ENCODE peak calls at places on chromosomes 12 and 14, in nine cellular contexts. J is fibroblast of the aortic adventitia, R is GM12878, W is OCI-LY7, L is H9, I is type B pancreatic cell, G is fibroblast of villous mesenchyme, D is mammary epithelial cell, Y is endodermal cell. K is an unnamed sample.

GRCh38 chr12:116483959-116484699 is 75.1 kb upstream of the MAP1LC3B2 start:
- DNase-seq in R (no peak), J (no peak), D (no peak), Y (no peak), L (no peak), G (peak; percentile 82), I (no peak), W (no peak), K (no peak)

GRCh38 chr12:28172434-28173030 is 17.7 kb upstream of the CCDC91 start:
- DNase-seq in Y (peak; percentile 63), D (peak; percentile 63), G (peak; percentile 53), R (no peak), I (no peak), W (peak; percentile 13), L (peak; percentile 34), J (peak; percentile 81), K (no peak)

GRCh38 chr12:123474493-123475255 is 16.7 kb downstream of the SNRNP35 start:
- DNase-seq in D (no peak), L (no peak), R (no peak), Y (no peak), G (no peak), W (peak; percentile 18), J (no peak), I (no peak), K (no peak)

GRCh38 chr14:49970474-49971147 is 77.7 kb downstream of the ARF6 start:
- DNase-seq in W (peak; percentile 48), D (no peak), R (no peak), Y (no peak), G (peak; percentile 84), J (peak; percentile 95), L (no peak), I (no peak), K (no peak)

GRCh38 chr12:48164456-48164855 is 7.1 kb upstream of the ASB8 start:
- DNase-seq in I (no peak), D (no peak), W (no peak), Y (no peak), L (no peak), G (no peak), R (no peak), J (no peak), K (no peak)

GRCh38 chr12:12705833-12706520 is 10.0 kb upstream of the GPR19 start:
- DNase-seq in J (no peak), D (no peak), I (no peak), G (no peak), R (no peak), Y (no peak), W (no peak), L (no peak), K (no peak)

GRCh38 chr12:43551971-43552559 is at the start of gene ADAMTS20:
- DNase-seq in Y (peak; percentile 98), L (peak; percentile 97), J (no peak), D (peak; percentile 18), I (peak; percentile 81), G (no peak), R (no peak), W (no peak), K (no peak)

GRCh38 chr14:93102141-93102540 is 13.6 kb downstream of the ITPK1 start:
- DNase-seq in J (no peak), Y (no peak), R (no peak), G (no peak), L (no peak), W (no peak), D (no peak), I (no peak), K (no peak)

GRCh38 chr14:83473846-83474245 is 1940.2 kb upstream of the SEL1L start:
- DNase-seq in J (peak; percentile 1), D (no peak), G (peak; percentile 27), Y (no peak), W (no peak), I (no peak), R (no peak), L (no peak), K (no peak)

GRCh38 chr14:24481622-24482324 is 26.3 kb downstream of the CMA1 start:
- DNase-seq in J (peak; percentile 11), I (no peak), D (peak; percentile 33), G (peak; percentile 7), L (peak; percentile 94), Y (peak; percentile 96), R (peak; percentile 17), W (peak; percentile 32), K (no peak)

GRCh38 chr14:34030864-34031263 is 80.0 kb upstream of the EGLN3 start:
- DNase-seq in D (peak; percentile 45), R (no peak), L (no peak), I (no peak), G (peak; percentile 84), Y (no peak), W (no peak), J (peak; percentile 90), K (no peak)

GRCh38 chr12:55966408-55967281 is at the start of gene CDK2:
- DNase-seq in D (peak; percentile 78), Y (peak; percentile 99), R (peak; percentile 40), L (peak; percentile 95), W (peak; percentile 93), I (peak; percentile 91), J (peak; percentile 65), G (peak; percentile 73), K (no peak)

GRCh38 chr12:128807161-128807724 is 16.5 kb downstream of the SLC15A4 start:
- DNase-seq in Y (no peak), R (no peak), D (no peak), I (no peak), W (no peak), L (no peak), J (no peak), G (no peak), K (no peak)

GRCh38 chr12:12604790-12605189 is 6.9 kb upstream of the CREBL2 start:
- DNase-seq in L (no peak), R (no peak), I (no peak), G (no peak), Y (no peak), D (no peak), J (no peak), W (no peak), K (no peak)

GRCh38 chr12:52440821-52441319 is 6.7 kb upstream of the KRT75 start:
- DNase-seq in D (peak; percentile 92), J (peak; percentile 2), Y (peak; percentile 36), L (no peak), I (no peak), R (no peak), W (no peak), G (no peak), K (peak; percentile 37)

GRCh38 chr14:75273272-75274044 is 5.2 kb upstream of the FOS start:
- DNase-seq in R (no peak), W (no peak), J (peak; percentile 75), G (peak; percentile 99), I (no peak), D (peak; percentile 13), Y (no peak), L (no peak), K (no peak)

GRCh38 chr12:442235-442884 is 17.4 kb upstream of the B4GALNT3 start:
- DNase-seq in W (peak; percentile 41), R (no peak), D (peak; percentile 32), I (no peak), G (peak; percentile 49), J (peak; percentile 62), L (peak; percentile 74), Y (peak; percentile 94), K (no peak)

GRCh38 chr14:77338332-77338731 is 17.5 kb downstream of the GSTZ1 start:
- DNase-seq in Y (peak; percentile 55), I (no peak), W (no peak), L (no peak), J (no peak), R (no peak), G (no peak), D (no peak), K (no peak)

GRCh38 chr12:128857173-128857770 is 4.0 kb downstream of the GLT1D1 start:
- DNase-seq in G (no peak), I (no peak), L (no peak), Y (peak; percentile 36), D (no peak), J (no peak), W (no peak), R (peak; percentile 31), K (no peak)

DNA sequence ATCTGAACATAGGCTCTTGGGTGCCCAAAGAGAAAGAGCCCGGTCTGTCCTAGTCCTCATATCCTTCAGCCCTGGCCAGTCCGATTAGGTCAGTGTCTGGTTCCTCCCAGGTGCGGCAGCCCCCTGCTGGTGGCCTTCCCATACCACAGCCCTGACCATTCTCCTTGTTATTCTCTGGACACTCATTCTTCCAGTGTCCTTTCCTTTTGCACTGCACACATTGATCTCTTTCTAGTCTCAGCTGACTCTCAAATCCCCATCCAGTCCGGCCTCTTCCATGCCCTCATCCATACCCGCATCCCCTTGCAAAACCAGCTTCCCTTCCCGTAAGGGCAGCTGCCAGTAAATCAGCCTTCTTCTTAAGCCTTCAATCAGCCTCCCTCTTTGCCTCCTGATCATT is 1316.3 kb downstream of the TMEM121 start:
- DNase-seq in D (no peak), G (no peak), I (no peak), Y (no peak), R (no peak), L (no peak), J (no peak), W (peak; percentile 10), K (no peak)
- TF ChIP-seq CTCF in D (peak; percentile 30), G (peak; percentile 38), I (no peak), Y (peak; percentile 26), R (peak; percentile 58), L (peak; percentile 13), J (no peak), W (peak; percentile 56), K (peak; percentile 82)

GRCh38 chr14:20305265-20306078 is at the start of gene TTC5:
- DNase-seq in J (peak; percentile 95), D (peak; percentile 79), Y (peak; percentile 95), G (peak; percentile 92), W (peak; percentile 90), I (peak; percentile 89), L (peak; percentile 84), R (peak; percentile 70), K (peak; percentile 58)
- TF ChIP-seq CTCF in J (peak; percentile 98), D (peak; percentile 96), Y (peak; percentile 95), G (peak; percentile 96), W (peak; percentile 98), I (peak; percentile 97), L (peak; percentile 94), R (peak; percentile 87), K (peak; percentile 96)

GRCh38 chr12:99253068-99253467 is 394.5 kb upstream of the GARIN6 start:
- DNase-seq in G (no peak), Y (no peak), D (no peak), L (no peak), J (no peak), I (no peak), W (peak; percentile 74), R (no peak), K (no peak)
- TF ChIP-seq CTCF in G (no peak), Y (peak; percentile 68), D (no peak), L (peak; percentile 43), J (no peak), I (peak; percentile 59), W (peak; percentile 76), R (peak; percentile 25), K (peak; percentile 65)

DNA sequence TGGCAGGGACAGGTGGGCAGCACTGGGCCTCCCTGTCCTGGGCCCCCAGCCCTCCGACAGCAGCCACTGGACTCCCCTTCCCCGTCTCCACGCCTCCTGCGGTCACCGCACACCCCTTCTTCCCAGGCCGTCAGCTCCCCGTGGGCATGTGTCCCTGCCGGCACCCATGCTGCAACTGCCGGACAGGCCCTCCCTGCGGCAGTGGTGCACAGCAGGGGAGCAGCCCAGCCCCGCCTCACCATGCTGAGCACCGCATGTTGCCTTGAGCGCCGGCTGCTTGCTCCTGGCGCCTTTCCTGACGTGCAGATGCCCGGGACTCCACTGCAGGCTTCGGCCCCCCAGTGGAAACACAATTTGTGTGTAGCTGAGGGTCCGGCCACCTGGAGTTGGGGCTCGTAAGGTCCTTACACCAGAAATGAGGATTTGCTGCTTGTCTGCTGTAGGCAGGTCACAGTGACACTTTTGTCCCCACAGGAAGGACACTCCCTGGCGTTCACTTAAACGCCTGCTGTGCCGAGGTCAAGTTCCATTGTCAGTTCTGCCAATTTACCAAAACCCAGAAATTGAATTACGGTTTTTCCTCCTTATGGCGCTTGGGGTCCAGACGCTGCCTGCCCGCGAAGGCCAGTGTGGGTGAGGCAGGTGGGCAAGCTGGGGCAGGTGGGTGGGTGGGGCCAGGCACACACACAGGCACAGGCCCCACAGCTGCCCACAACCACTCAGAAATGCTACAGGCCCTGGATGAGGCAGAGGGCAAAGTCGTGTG is 28.2 kb upstream of the MMP17 start:
- DNase-seq in J (no peak), R (no peak), I (no peak), L (no peak), Y (no peak), W (no peak), G (no peak), D (no peak), K (no peak)
- TF ChIP-seq CTCF in J (no peak), R (no peak), I (no peak), L (no peak), Y (no peak), W (no peak), G (no peak), D (no peak), K (no peak)